ENCODE peak calls at places on chromosomes 12 and 14, in six cellular contexts. Y is naive B cell; X is activated T-helper 1 cell treated with anti-CD3 and anti-CD28 coated beads, Interleukin-2, amount 50 U/mL, for 16 hours; U is ureter; Q is stimulated activated CD4-positive, alpha-beta T cell treated with anti-CD3 and anti-CD28 coated beads, Interleukin-12 subunit alpha, Interleukin-12 subunit beta, amount 100 ng/mL, for 48 hours; B is NCI-H2171 treated with DMSO at 0.1 percent for 48 hours. K is an unnamed sample.

GRCh38 chr14:36055681-36056225 is 120.8 kb downstream of the PTCSC3 start:
- DNase-seq in B (no peak), U (no peak), Y (no peak), X (no peak), Q (no peak), K (no peak)

GRCh38 chr14:33933386-33933934 is 17.4 kb downstream of the EGLN3 start:
- DNase-seq in X (no peak), B (no peak), U (no peak), Q (no peak), Y (no peak), K (no peak)

GRCh38 chr12:14264316-14264715 is 101.2 kb upstream of the ATF7IP start:
- DNase-seq in Y (no peak), Q (no peak), X (no peak), B (no peak), U (no peak), K (no peak)

GRCh38 chr14:104794099-104794498 is 1.4 kb downstream of the AKT1 start:
- DNase-seq in U (no peak), X (no peak), B (no peak), Y (no peak), Q (no peak), K (no peak)

GRCh38 chr12:65835256-65835655 is 11.0 kb downstream of the HMGA2 start:
- DNase-seq in Y (no peak), Q (no peak), X (no peak), B (no peak), U (no peak), K (no peak)

GRCh38 chr12:27252934-27253333 is 8.8 kb downstream of the STK38L start:
- DNase-seq in X (no peak), B (no peak), Q (no peak), Y (no peak), U (no peak), K (no peak)

GRCh38 chr14:57293851-57294837 is 25.4 kb downstream of the AP5M1 start:
- DNase-seq in B (peak), Y (no peak), Q (no peak), X (no peak), U (no peak), K (no peak)

GRCh38 chr12:27549231-27549800 is 25.3 kb downstream of the PPFIBP1 start:
- DNase-seq in Y (no peak), X (no peak), Q (no peak), B (no peak), U (no peak), K (no peak)

GRCh38 chr12:64187370-64187769 is 34.7 kb downstream of the KICS2 start:
- DNase-seq in U (no peak), B (no peak), Q (no peak), Y (no peak), X (no peak), K (no peak)

GRCh38 chr14:29892327-29892726 is 35.3 kb downstream of the PRKD1 start:
- DNase-seq in X (no peak), B (no peak), Q (no peak), U (no peak), Y (no peak), K (no peak)

GRCh38 chr14:91149462-91149861 is 35.6 kb downstream of the DGLUCY start:
- DNase-seq in U (peak), B (no peak), Y (no peak), X (no peak), Q (no peak), K (no peak)

GRCh38 chr12:34126239-34126641 is 103.9 kb downstream of the ALG10 start:
- DNase-seq in U (no peak), X (no peak), B (no peak), Q (no peak), Y (peak), K (no peak)

GRCh38 chr14:50530358-50530757 is 2.0 kb downstream of the MAP4K5 start:
- DNase-seq in X (no peak), Y (no peak), U (no peak), Q (no peak), B (no peak), K (no peak)

GRCh38 chr12:3145036-3145435 is 67.9 kb downstream of the TSPAN9 start:
- DNase-seq in X (no peak), Y (no peak), Q (no peak), B (no peak), U (no peak), K (no peak)

GRCh38 chr12:88207921-88208640 is 66.0 kb downstream of the TMTC3 start:
- DNase-seq in Q (no peak), Y (no peak), U (no peak), B (no peak), X (no peak), K (no peak)

GRCh38 chr12:6124411-6125151 is at the start of gene VWF:
- DNase-seq in B (no peak), Q (no peak), X (no peak), Y (no peak), U (no peak), K (no peak)

GRCh38 chr12:6605425-6606330 is 1.5 kb downstream of the CHD4 start:
- DNase-seq in U (peak), Q (no peak), B (peak), X (peak), Y (no peak), K (no peak)

GRCh38 chr12:102478416-102479098 is 1.8 kb downstream of the IGF1 start:
- DNase-seq in U (no peak), Y (no peak), B (peak), X (no peak), Q (peak), K (no peak)

GRCh38 chr12:76085159-76085868 is 829 bp upstream of the NAP1L1 start:
- DNase-seq in Y (peak), Q (peak), U (no peak), X (no peak), B (peak), K (no peak)

GRCh38 chr12:100539209-100539608 is 34.3 kb upstream of the GAS2L3 start:
- DNase-seq in Y (no peak), X (no peak), Q (no peak), B (no peak), U (no peak), K (no peak)

GRCh38 chr12:101064721-101065120 is 145.3 kb downstream of the SLC5A8 start:
- DNase-seq in U (no peak), Q (no peak), X (no peak), B (no peak), Y (no peak), K (no peak)

GRCh38 chr12:114406326-114407033 is 536 bp upstream of the TBX5 start:
- DNase-seq in B (no peak), U (no peak), Y (no peak), X (no peak), Q (no peak), K (no peak)

GRCh38 chr12:84701041-84701440 is 211.6 kb downstream of the SLC6A15 start:
- DNase-seq in B (peak), X (no peak), Q (no peak), Y (no peak), U (no peak), K (no peak)

GRCh38 chr14:101105045-101105444 is 201.5 kb upstream of the RTL1 start:
- DNase-seq in U (no peak), B (no peak), Y (no peak), Q (no peak), X (no peak), K (no peak)

K was measured in NCI-H187.